ENCODE peak calls at places on chromosomes 6 and 20, in nine cellular contexts. K, X, P, E, S, J, M, A and Y are unnamed samples.

GRCh38 chr20:38032585-38033329 is 499 bp downstream of the TTI1 start:
- DNase-seq in K (no peak), X (no peak), P (no peak), E (peak), S (peak), J (no peak), M (no peak), A (no peak), Y (peak)

GRCh38 chr6:108477034-108477433 is 83.7 kb upstream of the FOXO3 start:
- DNase-seq in K (no peak), X (no peak), P (no peak), E (no peak), S (no peak), J (no peak), M (peak), A (no peak), Y (no peak)

GRCh38 chr20:57653546-57653900 is 33.3 kb upstream of the ZBP1 start:
- DNase-seq in K (no peak), X (no peak), P (no peak), E (no peak), S (peak), J (peak), M (peak), A (no peak), Y (no peak)

GRCh38 chr20:925516-925915 is 9.4 kb upstream of the ANGPT4 start:
- DNase-seq in K (no peak), X (no peak), P (no peak), E (no peak), S (no peak), J (no peak), M (no peak), A (no peak), Y (no peak)

GRCh38 chr6:160160450-160160849 is 38.8 kb downstream of the SLC22A1 start:
- DNase-seq in K (no peak), X (peak), P (no peak), E (no peak), S (no peak), J (no peak), M (no peak), A (no peak), Y (no peak)

GRCh38 chr20:49276201-49276894 is 1.5 kb downstream of the ZNFX1 start:
- DNase-seq in K (no peak), X (no peak), P (peak), E (peak), S (peak), J (peak), M (no peak), A (peak), Y (no peak)

GRCh38 chr6:136846046-136846445 is 23.7 kb downstream of the PEX7 start:
- DNase-seq in K (peak), X (peak), P (peak), E (peak), S (peak), J (peak), M (no peak), A (no peak), Y (no peak)

GRCh38 chr6:100491947-100492670 is 27.4 kb upstream of the SIM1 start:
- DNase-seq in K (no peak), X (no peak), P (no peak), E (no peak), S (no peak), J (no peak), M (no peak), A (no peak), Y (no peak)

GRCh38 chr20:38840053-38840893 is 34.8 kb downstream of the PPP1R16B start:
- DNase-seq in K (no peak), X (no peak), P (no peak), E (peak), S (no peak), J (no peak), M (peak), A (no peak), Y (no peak)

GRCh38 chr20:32570401-32571190 is 14.5 kb downstream of the NOL4L start:
- DNase-seq in K (no peak), X (no peak), P (no peak), E (no peak), S (no peak), J (no peak), M (no peak), A (no peak), Y (no peak)

GRCh38 chr20:52959125-52959524 is 13.0 kb upstream of the TSHZ2 start:
- DNase-seq in K (peak), X (no peak), P (no peak), E (no peak), S (no peak), J (no peak), M (no peak), A (no peak), Y (no peak)

GRCh38 chr6:125759184-125759902 is 9.9 kb downstream of the HEY2 start:
- DNase-seq in K (peak), X (no peak), P (no peak), E (no peak), S (no peak), J (no peak), M (no peak), A (no peak), Y (peak)

GRCh38 chr6:41938590-41938989 is 3.0 kb downstream of the CCND3 start:
- DNase-seq in K (no peak), X (no peak), P (no peak), E (no peak), S (no peak), J (no peak), M (no peak), A (no peak), Y (no peak)

GRCh38 chr6:75081920-75082319 is 123.9 kb downstream of the COL12A1 start:
- DNase-seq in K (no peak), X (no peak), P (no peak), E (no peak), S (no peak), J (no peak), M (no peak), A (no peak), Y (no peak)

GRCh38 chr6:15507746-15508145 is 155.1 kb downstream of the DTNBP1 start:
- DNase-seq in K (no peak), X (no peak), P (no peak), E (no peak), S (no peak), J (no peak), M (no peak), A (no peak), Y (no peak)

GRCh38 chr20:59820204-59821041 is 113.0 kb downstream of the SYCP2 start:
- DNase-seq in K (no peak), X (no peak), P (no peak), E (no peak), S (no peak), J (peak), M (peak), A (no peak), Y (no peak)

GRCh38 chr6:15066433-15067337 is 179.2 kb upstream of the JARID2 start:
- DNase-seq in K (no peak), X (no peak), P (peak), E (peak), S (no peak), J (no peak), M (no peak), A (no peak), Y (no peak)

GRCh38 chr6:35719830-35720733 is 16.8 kb upstream of the ARMC12 start:
- DNase-seq in K (no peak), X (no peak), P (no peak), E (no peak), S (peak), J (peak), M (peak), A (no peak), Y (peak)

GRCh38 chr6:69795469-69796080 is 1.2 kb downstream of the LMBRD1 start:
- DNase-seq in K (no peak), X (no peak), P (no peak), E (no peak), S (peak), J (peak), M (no peak), A (no peak), Y (peak)

GRCh38 chr6:166438211-166438861 is 55.6 kb upstream of the MPC1 start:
- DNase-seq in K (no peak), X (peak), P (no peak), E (no peak), S (no peak), J (no peak), M (peak), A (no peak), Y (no peak)

GRCh38 chr6:157460182-157460999 is 79.4 kb downstream of the ZDHHC14 start:
- DNase-seq in K (no peak), X (no peak), P (peak), E (peak), S (no peak), J (peak), M (no peak), A (no peak), Y (peak)

GRCh38 chr6:13421425-13422057 is 65.9 kb downstream of the GFOD1 start:
- DNase-seq in K (no peak), X (no peak), P (no peak), E (no peak), S (no peak), J (no peak), M (no peak), A (no peak), Y (no peak)

GRCh38 chr20:62142252-62143117 is 709 bp downstream of the PSMA7 start:
- DNase-seq in K (no peak), X (peak), P (no peak), E (no peak), S (no peak), J (no peak), M (no peak), A (no peak), Y (peak)

GRCh38 chr20:62048821-62049291 is 16.8 kb downstream of the TAF4 start:
- DNase-seq in K (no peak), X (no peak), P (no peak), E (no peak), S (no peak), J (no peak), M (no peak), A (no peak), Y (no peak)

GRCh38 chr6:143928853-143929252 is 64.6 kb downstream of the ZC2HC1B start:
- DNase-seq in K (no peak), X (no peak), P (no peak), E (no peak), S (no peak), J (no peak), M (no peak), A (no peak), Y (no peak)

GRCh38 chr6:79610301-79611009 is 20.7 kb upstream of the SH3BGRL2 start:
- DNase-seq in K (no peak), X (no peak), P (no peak), E (peak), S (no peak), J (no peak), M (no peak), A (no peak), Y (no peak)

GRCh38 chr20:63568986-63569949 is 4.8 kb downstream of the HELZ2 start:
- DNase-seq in K (no peak), X (no peak), P (no peak), E (no peak), S (no peak), J (no peak), M (no peak), A (no peak), Y (no peak)

GRCh38 chr6:56514395-56514794 is 128.3 kb downstream of the DST start:
- DNase-seq in K (no peak), X (no peak), P (no peak), E (no peak), S (no peak), J (no peak), M (no peak), A (no peak), Y (no peak)

GRCh38 chr6:130307752-130308361 is 58.0 kb upstream of the TMEM200A start:
- DNase-seq in K (no peak), X (no peak), P (peak), E (peak), S (no peak), J (no peak), M (no peak), A (no peak), Y (no peak)

GRCh38 chr6:79257381-79258205 is 23.1 kb upstream of the HMGN3 start:
- DNase-seq in K (no peak), X (no peak), P (no peak), E (peak), S (no peak), J (no peak), M (no peak), A (no peak), Y (no peak)

GRCh38 chr6:17665132-17665531 is 41.6 kb downstream of the NUP153 start:
- DNase-seq in K (no peak), X (no peak), P (no peak), E (no peak), S (no peak), J (no peak), M (no peak), A (no peak), Y (no peak)

GRCh38 chr6:43848992-43849391 is 79.0 kb downstream of the VEGFA start:
- DNase-seq in K (no peak), X (no peak), P (no peak), E (no peak), S (no peak), J (no peak), M (no peak), A (no peak), Y (no peak)

GRCh38 chr20:57847104-57847503 is 137.3 kb upstream of the PMEPA1 start:
- DNase-seq in K (no peak), X (no peak), P (no peak), E (no peak), S (no peak), J (no peak), M (no peak), A (no peak), Y (no peak)

GRCh38 chr20:33475381-33476160 is 14.3 kb upstream of the CBFA2T2 start:
- DNase-seq in K (no peak), X (no peak), P (no peak), E (no peak), S (no peak), J (no peak), M (no peak), A (no peak), Y (no peak)

GRCh38 chr20:38210741-38211140 is 45.7 kb upstream of the TGM2 start:
- DNase-seq in K (no peak), X (no peak), P (no peak), E (peak), S (no peak), J (no peak), M (no peak), A (no peak), Y (no peak)

GRCh38 chr6:72669324-72669723 is 47.5 kb downstream of the KCNQ5 start:
- DNase-seq in K (no peak), X (no peak), P (no peak), E (no peak), S (no peak), J (no peak), M (no peak), A (no peak), Y (no peak)

GRCh38 chr6:135438907-135439535 is 58.5 kb downstream of the AHI1 start:
- DNase-seq in K (no peak), X (no peak), P (peak), E (no peak), S (peak), J (peak), M (no peak), A (no peak), Y (peak)

GRCh38 chr6:168524644-168525043 is 83.7 kb downstream of the SMOC2 start:
- DNase-seq in K (no peak), X (no peak), P (no peak), E (no peak), S (no peak), J (no peak), M (no peak), A (no peak), Y (no peak)

GRCh38 chr20:33724439-33725094 is 4.5 kb upstream of the PXMP4 start:
- DNase-seq in K (no peak), X (peak), P (no peak), E (no peak), S (no peak), J (no peak), M (no peak), A (no peak), Y (no peak)

GRCh38 chr20:43516251-43516824 is 8.8 kb downstream of the L3MBTL1 start:
- DNase-seq in K (no peak), X (no peak), P (no peak), E (no peak), S (no peak), J (no peak), M (no peak), A (no peak), Y (no peak)

GRCh38 chr20:43511879-43512278 is 4.4 kb downstream of the L3MBTL1 start:
- DNase-seq in K (no peak), X (no peak), P (no peak), E (no peak), S (no peak), J (no peak), M (no peak), A (peak), Y (no peak)

GRCh38 chr20:43513298-43514061 is 6.0 kb downstream of the L3MBTL1 start:
- DNase-seq in K (no peak), X (no peak), P (no peak), E (no peak), S (no peak), J (no peak), M (no peak), A (no peak), Y (no peak)

GRCh38 chr20:43515628-43516027 is 8.1 kb downstream of the L3MBTL1 start:
- DNase-seq in K (no peak), X (no peak), P (no peak), E (no peak), S (no peak), J (no peak), M (peak), A (no peak), Y (no peak)

GRCh38 chr20:43514062-43514971 is 6.8 kb downstream of the L3MBTL1 start:
- DNase-seq in K (peak), X (peak), P (peak), E (peak), S (peak), J (peak), M (peak), A (peak), Y (peak)
- TF ChIP-seq CTCF in K (peak), X (no peak), P (peak), E (no peak), S (peak), J (peak), M (no peak), A (peak), Y (peak)

DNA sequence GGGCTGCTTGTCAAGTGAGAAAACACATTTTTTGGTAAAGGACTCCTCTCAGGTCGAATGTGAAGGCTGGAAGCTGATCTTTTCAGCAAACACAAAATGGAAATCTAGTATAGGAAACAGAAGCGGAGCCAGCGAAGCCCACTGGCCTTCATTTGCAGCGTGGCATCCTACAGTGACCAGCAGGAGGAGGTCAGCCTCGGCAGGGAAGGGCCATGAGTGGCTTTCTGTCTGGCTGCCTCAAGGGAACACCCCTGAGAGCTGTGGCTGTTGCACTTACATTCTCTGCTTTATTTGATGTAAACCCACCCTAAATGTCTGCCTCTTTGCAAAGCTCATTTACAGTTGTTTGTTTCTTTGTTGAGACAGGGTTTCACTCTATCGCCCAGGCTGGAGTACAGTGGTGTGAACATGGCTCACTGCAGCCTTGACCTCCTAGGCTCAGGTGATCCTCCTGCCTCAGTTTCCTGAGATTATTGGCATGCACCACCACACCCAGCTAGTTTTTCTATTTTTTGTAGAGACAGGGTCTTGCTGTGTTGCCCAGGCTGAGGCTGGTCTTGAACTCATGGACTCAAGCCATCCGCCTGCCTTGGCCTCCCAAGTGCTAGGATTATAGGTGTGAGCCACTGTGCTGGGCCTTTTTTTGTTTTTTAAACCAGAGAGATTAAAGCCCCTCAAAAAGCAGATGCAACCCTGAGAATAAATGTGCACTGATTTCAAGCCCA is 322.0 kb upstream of the SOX4 start:
- DNase-seq in K (no peak), X (no peak), P (no peak), E (no peak), S (no peak), J (no peak), M (no peak), A (no peak), Y (no peak)
- TF ChIP-seq CTCF in K (peak), X (no peak), P (no peak), E (no peak), S (no peak), J (no peak), M (no peak), A (no peak), Y (no peak)

GRCh38 chr6:31574106-31575061 is 981 bp upstream of the TNF start:
- DNase-seq in K (no peak), X (no peak), P (no peak), E (no peak), S (no peak), J (no peak), M (no peak), A (no peak), Y (no peak)
- TF ChIP-seq CTCF in K (no peak), X (no peak), P (no peak), E (no peak), S (peak), J (peak), M (no peak), A (peak), Y (peak)

GRCh38 chr20:9392892-9393857 is 121.2 kb upstream of the LAMP5 start:
- DNase-seq in K (peak), X (peak), P (peak), E (peak), S (peak), J (peak), M (peak), A (no peak), Y (no peak)
- TF ChIP-seq CTCF in K (peak), X (peak), P (peak), E (peak), S (no peak), J (peak), M (peak), A (peak), Y (peak)

DNA sequence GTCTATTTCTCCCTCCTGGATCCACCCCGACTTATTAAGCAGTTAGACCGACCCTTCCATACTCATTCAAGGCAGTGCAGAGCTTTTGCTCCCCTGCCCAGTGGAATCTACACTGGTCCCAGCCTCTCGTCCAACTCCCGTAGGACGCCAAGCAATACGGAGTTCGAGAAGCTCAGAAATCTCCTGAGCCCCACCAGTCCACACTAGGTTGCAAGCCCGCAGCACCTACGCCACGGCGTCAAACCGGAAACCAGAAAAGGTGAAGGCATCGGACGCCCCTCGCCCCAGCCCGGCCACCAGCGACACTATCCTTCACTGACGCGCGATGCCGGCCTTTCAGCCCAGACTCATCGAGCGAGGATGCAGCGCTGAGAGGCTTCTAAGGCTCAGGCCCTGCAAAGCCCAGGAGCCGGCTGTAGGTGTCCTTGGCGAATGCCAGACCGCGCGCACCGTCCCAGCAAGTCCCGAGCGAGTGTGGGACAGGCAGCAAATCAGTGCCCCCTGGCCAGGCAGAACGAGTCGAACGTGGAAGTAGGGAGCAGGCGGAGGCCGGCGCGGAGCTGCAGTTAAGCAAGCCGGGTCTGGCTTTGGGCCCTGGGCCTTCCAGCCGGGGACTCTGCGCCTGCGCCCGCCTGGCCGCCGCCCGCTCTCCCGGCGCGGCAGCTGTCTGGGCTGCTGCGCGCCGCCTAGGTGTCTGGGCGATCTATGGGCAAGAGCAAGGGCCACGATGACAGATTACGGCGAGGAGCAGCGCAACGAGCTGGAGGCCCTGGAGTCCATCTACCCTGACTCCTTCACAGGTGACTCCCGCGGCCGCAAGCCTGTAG is at the start of gene RWDD1:
- DNase-seq in K (peak), X (peak), P (peak), E (peak), S (peak), J (peak), M (peak), A (peak), Y (peak)
- TF ChIP-seq CTCF in K (no peak), X (no peak), P (peak), E (no peak), S (no peak), J (no peak), M (peak), A (no peak), Y (no peak)